ENCODE peak calls at places on chromosome 10, in seven cellular contexts. N is NCI-H2171 treated with DMSO at 0.1 percent for 48 hours; D is T1000; Y is effector CD4-positive, alpha-beta T cell; O is B cell; L is germinal center; H is T-helper 2 cell. B is an unnamed sample.

GRCh38 chr10:14772399-14772798 is 2.3 kb downstream of the FAM107B start:
- DNase-seq in N (no peak), D (no peak), Y (no peak), O (no peak), L (no peak), H (no peak), B (no peak)

GRCh38 chr10:119208553-119208940 is 1.2 kb downstream of the GRK5 start:
- DNase-seq in N (no peak), D (no peak), Y (no peak), O (no peak), L (peak), H (no peak), B (peak)

GRCh38 chr10:110392860-110393732 is 88.4 kb upstream of the SMNDC1 start:
- DNase-seq in N (no peak), D (no peak), Y (no peak), O (no peak), L (no peak), H (no peak), B (no peak)

GRCh38 chr10:61284222-61284890 is 168.8 kb downstream of the TMEM26 start:
- DNase-seq in N (peak), D (no peak), Y (no peak), O (no peak), L (peak), H (peak), B (peak)

GRCh38 chr10:22479419-22479818 is 134.1 kb downstream of the SPAG6 start:
- DNase-seq in N (no peak), D (no peak), Y (no peak), O (no peak), L (no peak), H (peak), B (no peak)

GRCh38 chr10:66837990-66838389 is 87.8 kb upstream of the LRRTM3 start:
- DNase-seq in N (no peak), D (no peak), Y (no peak), O (no peak), L (no peak), H (no peak), B (no peak)

GRCh38 chr10:131856441-131857094 is 44.2 kb upstream of the PPP2R2D start:
- DNase-seq in N (no peak), D (no peak), Y (no peak), O (no peak), L (no peak), H (no peak), B (no peak)

GRCh38 chr10:111974325-111974724 is 209.2 kb downstream of the GPAM start:
- DNase-seq in N (no peak), D (no peak), Y (no peak), O (no peak), L (no peak), H (no peak), B (no peak)

GRCh38 chr10:102117391-102118159 is 2.6 kb downstream of the LDB1 start:
- DNase-seq in N (peak), D (peak), Y (peak), O (peak), L (no peak), H (peak), B (peak)

GRCh38 chr10:71829171-71829570 is 21.9 kb downstream of the PSAP start:
- DNase-seq in N (no peak), D (no peak), Y (no peak), O (no peak), L (no peak), H (no peak), B (no peak)